ENCODE peak calls at places on chromosomes 2 and 18, in eight cellular contexts. One of them, this sample, is unnamed.

GRCh38 chr2:54387592-54387991 is 68.5 kb upstream of the SPTBN1 start:
- DNase-seq in AG10803: no peak
- DNase-seq in IMR-90: no peak
- DNase-seq in fibroblast of lung: peak
- DNase-seq in GM10248: no peak
- DNase-seq in uterus: no peak
- DNase-seq in WERI-Rb-1: no peak
- DNase-seq in astrocyte of the spinal cord: peak
- DNase-seq in this sample: no peak

GRCh38 chr2:150528861-150529801 is 41.7 kb upstream of the RND3 start:
- DNase-seq in WERI-Rb-1: no peak
- DNase-seq in GM10248: peak
- DNase-seq in astrocyte of the spinal cord: peak
- DNase-seq in uterus: no peak
- DNase-seq in AG10803: peak
- DNase-seq in fibroblast of lung: peak
- DNase-seq in IMR-90: peak
- DNase-seq in this sample: no peak

GRCh38 chr2:46169452-46169851 is 127.8 kb upstream of the EPAS1 start:
- DNase-seq in IMR-90: no peak
- DNase-seq in GM10248: no peak
- DNase-seq in WERI-Rb-1: peak
- DNase-seq in astrocyte of the spinal cord: no peak
- DNase-seq in AG10803: no peak
- DNase-seq in uterus: no peak
- DNase-seq in fibroblast of lung: no peak
- DNase-seq in this sample: no peak

GRCh38 chr2:232416521-232417470 is 10.2 kb downstream of the ALPG start:
- DNase-seq in IMR-90: no peak
- DNase-seq in WERI-Rb-1: no peak
- DNase-seq in GM10248: no peak
- DNase-seq in uterus: no peak
- DNase-seq in fibroblast of lung: no peak
- DNase-seq in AG10803: no peak
- DNase-seq in astrocyte of the spinal cord: no peak
- DNase-seq in this sample: no peak

GRCh38 chr18:5885337-5885736 is 10.0 kb downstream of the TMEM200C start:
- DNase-seq in astrocyte of the spinal cord: no peak
- DNase-seq in AG10803: no peak
- DNase-seq in fibroblast of lung: no peak
- DNase-seq in WERI-Rb-1: no peak
- DNase-seq in uterus: no peak
- DNase-seq in IMR-90: no peak
- DNase-seq in GM10248: no peak
- DNase-seq in this sample: no peak

GRCh38 chr2:125172181-125172580 is 1147.1 kb downstream of the CNTNAP5 start:
- DNase-seq in WERI-Rb-1: no peak
- DNase-seq in AG10803: no peak
- DNase-seq in IMR-90: no peak
- DNase-seq in fibroblast of lung: peak
- DNase-seq in GM10248: no peak
- DNase-seq in astrocyte of the spinal cord: peak
- DNase-seq in uterus: no peak
- DNase-seq in this sample: no peak

GRCh38 chr2:29259221-29259620 is 144.0 kb downstream of the CLIP4 start:
- DNase-seq in uterus: no peak
- DNase-seq in AG10803: no peak
- DNase-seq in fibroblast of lung: peak
- DNase-seq in astrocyte of the spinal cord: peak
- DNase-seq in IMR-90: peak
- DNase-seq in GM10248: no peak
- DNase-seq in WERI-Rb-1: no peak
- DNase-seq in this sample: no peak

GRCh38 chr2:54597153-54597827 is 126.2 kb upstream of the EML6 start:
- DNase-seq in GM10248: no peak
- DNase-seq in uterus: peak
- DNase-seq in astrocyte of the spinal cord: peak
- DNase-seq in AG10803: no peak
- DNase-seq in WERI-Rb-1: no peak
- DNase-seq in IMR-90: peak
- DNase-seq in fibroblast of lung: peak
- DNase-seq in this sample: peak

GRCh38 chr2:195848119-195848899 is 191.3 kb downstream of the SLC39A10 start:
- DNase-seq in astrocyte of the spinal cord: no peak
- DNase-seq in GM10248: no peak
- DNase-seq in uterus: no peak
- DNase-seq in AG10803: no peak
- DNase-seq in IMR-90: no peak
- DNase-seq in fibroblast of lung: no peak
- DNase-seq in WERI-Rb-1: no peak
- DNase-seq in this sample: peak

GRCh38 chr2:98376996-98377395 is 30.7 kb downstream of the CNGA3 start:
- DNase-seq in WERI-Rb-1: no peak
- DNase-seq in IMR-90: no peak
- DNase-seq in AG10803: no peak
- DNase-seq in fibroblast of lung: peak
- DNase-seq in astrocyte of the spinal cord: no peak
- DNase-seq in GM10248: no peak
- DNase-seq in uterus: no peak
- DNase-seq in this sample: no peak

GRCh38 chr2:39629646-39630045 is 36.1 kb upstream of the TMEM178A start:
- DNase-seq in GM10248: no peak
- DNase-seq in AG10803: no peak
- DNase-seq in IMR-90: peak
- DNase-seq in uterus: no peak
- DNase-seq in astrocyte of the spinal cord: no peak
- DNase-seq in fibroblast of lung: no peak
- DNase-seq in WERI-Rb-1: no peak
- DNase-seq in this sample: no peak

GRCh38 chr2:39631715-39632114 is 34.0 kb upstream of the TMEM178A start:
- DNase-seq in AG10803: peak
- DNase-seq in GM10248: no peak
- DNase-seq in astrocyte of the spinal cord: peak
- DNase-seq in uterus: peak
- DNase-seq in fibroblast of lung: peak
- DNase-seq in WERI-Rb-1: no peak
- DNase-seq in IMR-90: peak
- DNase-seq in this sample: no peak

GRCh38 chr2:39632871-39633270 is 32.8 kb upstream of the TMEM178A start:
- DNase-seq in WERI-Rb-1: no peak
- DNase-seq in astrocyte of the spinal cord: peak
- DNase-seq in GM10248: no peak
- DNase-seq in IMR-90: peak
- DNase-seq in uterus: no peak
- DNase-seq in fibroblast of lung: peak
- DNase-seq in AG10803: peak
- DNase-seq in this sample: no peak

GRCh38 chr2:39636306-39636705 is 29.4 kb upstream of the TMEM178A start:
- DNase-seq in astrocyte of the spinal cord: no peak
- DNase-seq in IMR-90: no peak
- DNase-seq in WERI-Rb-1: no peak
- DNase-seq in uterus: no peak
- DNase-seq in GM10248: no peak
- DNase-seq in AG10803: peak
- DNase-seq in fibroblast of lung: no peak
- DNase-seq in this sample: no peak

DNA sequence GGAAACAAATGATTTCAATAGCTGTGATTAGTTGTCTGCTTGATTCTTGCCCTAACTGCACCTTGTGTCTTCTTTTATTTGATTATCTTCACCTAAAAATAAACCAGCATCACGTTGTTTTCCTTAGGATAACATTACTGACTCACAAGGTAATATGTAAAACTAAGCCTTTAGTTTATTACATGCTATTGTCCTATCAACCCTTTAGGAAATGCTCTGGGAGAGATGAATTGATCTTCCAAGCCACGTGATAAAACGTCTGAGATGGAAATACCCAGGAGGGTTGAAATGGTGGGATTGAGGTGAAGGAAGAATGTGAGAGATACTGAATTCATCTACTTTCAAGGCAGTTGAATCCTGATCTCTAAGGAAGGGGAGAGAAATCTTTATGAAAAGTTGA is 34.5 kb upstream of the TMEM178A start:
- DNase-seq in fibroblast of lung: peak
- DNase-seq in GM10248: no peak
- DNase-seq in astrocyte of the spinal cord: no peak
- DNase-seq in uterus: no peak
- DNase-seq in AG10803: no peak
- DNase-seq in WERI-Rb-1: no peak
- DNase-seq in IMR-90: no peak
- DNase-seq in this sample: no peak
- TF ChIP-seq CTCF in fibroblast of lung: no peak
- TF ChIP-seq CTCF in GM10248: no peak
- TF ChIP-seq CTCF in astrocyte of the spinal cord: no peak
- TF ChIP-seq CTCF in uterus: no peak
- TF ChIP-seq CTCF in AG10803: no peak
- TF ChIP-seq CTCF in WERI-Rb-1: no peak
- TF ChIP-seq CTCF in IMR-90: no peak
- TF ChIP-seq CTCF in this sample: no peak

DNA sequence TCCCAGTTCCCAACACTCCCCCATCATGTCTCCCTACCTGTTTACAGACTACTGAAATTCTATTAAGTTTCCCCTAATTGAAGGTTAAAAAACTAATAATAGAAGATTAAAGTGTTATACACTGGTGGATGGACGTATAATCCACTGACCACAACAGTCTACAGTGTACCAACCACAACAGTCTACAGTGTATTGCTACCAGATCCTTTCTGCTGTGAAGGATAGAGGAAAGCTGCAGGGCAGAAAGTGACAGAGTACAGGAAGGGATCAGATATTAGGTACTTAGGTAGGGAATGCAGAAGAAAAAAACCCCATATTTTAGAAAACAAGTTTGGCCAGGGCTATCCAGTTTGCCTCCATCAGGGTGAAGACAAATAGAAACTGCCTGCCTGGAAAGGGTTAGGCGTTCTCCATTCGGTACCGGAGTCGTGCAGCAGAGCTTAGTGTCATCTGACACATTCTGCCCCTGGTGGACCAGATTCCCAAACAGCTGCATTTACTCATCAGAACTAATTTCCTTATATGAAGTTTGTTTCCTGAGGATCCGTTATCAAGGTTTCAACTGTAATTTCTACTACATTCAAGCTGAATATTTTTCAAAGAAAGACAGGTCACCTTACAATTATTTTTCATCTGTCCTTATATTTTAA is 49.9 kb downstream of the KLF7 start:
- DNase-seq in astrocyte of the spinal cord: peak
- DNase-seq in AG10803: peak
- DNase-seq in WERI-Rb-1: no peak
- DNase-seq in fibroblast of lung: no peak
- DNase-seq in GM10248: no peak
- DNase-seq in uterus: peak
- DNase-seq in IMR-90: peak
- DNase-seq in this sample: no peak
- TF ChIP-seq CTCF in astrocyte of the spinal cord: peak
- TF ChIP-seq CTCF in AG10803: peak
- TF ChIP-seq CTCF in WERI-Rb-1: no peak
- TF ChIP-seq CTCF in fibroblast of lung: peak
- TF ChIP-seq CTCF in GM10248: no peak
- TF ChIP-seq CTCF in uterus: no peak
- TF ChIP-seq CTCF in IMR-90: peak
- TF ChIP-seq CTCF in this sample: no peak

GRCh38 chr2:43484323-43484930 is 111.4 kb downstream of the THADA start:
- DNase-seq in WERI-Rb-1: no peak
- DNase-seq in GM10248: no peak
- DNase-seq in IMR-90: peak
- DNase-seq in AG10803: peak
- DNase-seq in uterus: no peak
- DNase-seq in astrocyte of the spinal cord: peak
- DNase-seq in fibroblast of lung: peak
- DNase-seq in this sample: no peak
- TF ChIP-seq CTCF in WERI-Rb-1: peak
- TF ChIP-seq CTCF in GM10248: peak
- TF ChIP-seq CTCF in IMR-90: peak
- TF ChIP-seq CTCF in AG10803: peak
- TF ChIP-seq CTCF in uterus: peak
- TF ChIP-seq CTCF in astrocyte of the spinal cord: peak
- TF ChIP-seq CTCF in fibroblast of lung: peak
- TF ChIP-seq CTCF in this sample: peak

DNA sequence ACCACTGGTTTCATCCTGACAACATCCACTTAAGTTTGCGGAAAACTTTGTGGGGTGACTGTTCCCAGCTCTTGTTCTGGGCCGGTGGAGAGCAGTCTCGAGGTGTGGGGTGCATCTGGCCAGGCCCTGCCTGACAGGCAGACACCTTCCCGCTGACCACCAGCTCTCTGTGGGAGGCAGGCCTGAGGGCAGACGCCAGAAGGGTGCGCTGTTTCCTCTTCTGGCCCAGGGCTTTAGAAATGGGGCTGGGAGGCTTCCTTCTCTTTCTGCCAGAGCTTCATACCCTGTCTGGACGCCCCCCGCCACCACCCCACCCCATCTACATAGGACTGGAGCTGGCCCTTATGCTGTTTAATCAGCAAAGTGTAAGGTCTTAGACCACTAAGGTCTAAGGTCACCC is 263.8 kb downstream of the LOXHD1 start:
- DNase-seq in GM10248: peak
- DNase-seq in AG10803: no peak
- DNase-seq in astrocyte of the spinal cord: no peak
- DNase-seq in WERI-Rb-1: peak
- DNase-seq in uterus: no peak
- DNase-seq in IMR-90: no peak
- DNase-seq in fibroblast of lung: no peak
- DNase-seq in this sample: peak
- TF ChIP-seq CTCF in GM10248: no peak
- TF ChIP-seq CTCF in AG10803: no peak
- TF ChIP-seq CTCF in astrocyte of the spinal cord: peak
- TF ChIP-seq CTCF in WERI-Rb-1: peak
- TF ChIP-seq CTCF in uterus: no peak
- TF ChIP-seq CTCF in IMR-90: no peak
- TF ChIP-seq CTCF in fibroblast of lung: no peak
- TF ChIP-seq CTCF in this sample: no peak

GRCh38 chr18:74331404-74331803 is 15.8 kb downstream of the C18orf63 start:
- DNase-seq in astrocyte of the spinal cord: peak
- DNase-seq in uterus: no peak
- DNase-seq in AG10803: peak
- DNase-seq in fibroblast of lung: peak
- DNase-seq in IMR-90: peak
- DNase-seq in WERI-Rb-1: no peak
- DNase-seq in GM10248: no peak
- DNase-seq in this sample: no peak
- TF ChIP-seq CTCF in astrocyte of the spinal cord: peak
- TF ChIP-seq CTCF in uterus: no peak
- TF ChIP-seq CTCF in AG10803: peak
- TF ChIP-seq CTCF in fibroblast of lung: peak
- TF ChIP-seq CTCF in IMR-90: peak
- TF ChIP-seq CTCF in WERI-Rb-1: peak
- TF ChIP-seq CTCF in GM10248: no peak
- TF ChIP-seq CTCF in this sample: peak

DNA sequence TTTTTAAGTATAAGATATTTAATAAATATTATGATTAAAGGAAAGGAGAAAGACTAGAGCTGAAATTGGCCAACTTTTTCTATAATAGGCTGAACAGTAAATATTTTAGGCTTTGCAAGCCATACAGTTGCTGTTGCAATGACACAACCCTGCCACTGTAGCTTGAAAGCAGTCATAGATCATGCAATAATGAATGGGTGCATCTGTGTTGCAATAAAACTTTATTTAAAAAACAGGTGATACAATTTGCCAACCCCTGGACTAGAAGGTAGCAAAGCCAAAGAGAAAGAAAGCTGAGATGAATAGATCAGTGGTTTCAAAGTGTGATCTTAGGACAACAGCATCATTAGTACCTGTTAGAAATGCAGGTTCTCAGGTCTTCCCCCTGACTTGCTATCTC is 219.1 kb downstream of the SETBP1 start:
- DNase-seq in uterus: no peak
- DNase-seq in GM10248: no peak
- DNase-seq in IMR-90: no peak
- DNase-seq in fibroblast of lung: no peak
- DNase-seq in WERI-Rb-1: no peak
- DNase-seq in astrocyte of the spinal cord: no peak
- DNase-seq in AG10803: no peak
- DNase-seq in this sample: no peak
- TF ChIP-seq CTCF in uterus: no peak
- TF ChIP-seq CTCF in GM10248: peak
- TF ChIP-seq CTCF in IMR-90: no peak
- TF ChIP-seq CTCF in fibroblast of lung: peak
- TF ChIP-seq CTCF in WERI-Rb-1: no peak
- TF ChIP-seq CTCF in astrocyte of the spinal cord: no peak
- TF ChIP-seq CTCF in AG10803: peak
- TF ChIP-seq CTCF in this sample: no peak